ENCODE peak calls at places on chromosomes 16 and 17, in six cellular contexts. O is mucosa of gallbladder; G is NCI-H1436 treated with DMSO at 0.1 percent for 48 hours; R is activated CD8-positive, alpha-beta memory T cell treated with anti-CD3 and anti-CD28 coated beads for 48 hours; X is NCI-H1092; A is endothelial cell. M is an unnamed sample.

GRCh38 chr16:11564046-11564926 is 22.4 kb downstream of the LITAF start:
- DNase-seq in X (no peak), A (no peak), O (no peak), R (no peak), G (no peak), M (no peak)

GRCh38 chr16:2785101-2785991 is 2.0 kb downstream of the PRSS33 start:
- DNase-seq in G (no peak), R (peak; percentile 19), X (no peak), O (no peak), A (no peak), M (no peak)

GRCh38 chr16:30651124-30652004 is 604 bp downstream of the PRR14 start:
- DNase-seq in O (peak; percentile 50), X (peak; percentile 26), R (peak; percentile 79), G (peak; percentile 6), A (peak; percentile 73), M (peak; percentile 56)

GRCh38 chr17:82966415-82966814 is 113.0 kb upstream of the METRNL start:
- DNase-seq in A (no peak), X (no peak), O (no peak), G (no peak), R (no peak), M (no peak)

GRCh38 chr16:58026705-58027340 is 1.3 kb downstream of the MMP15 start:
- DNase-seq in A (peak; percentile 37), X (no peak), G (no peak), O (no peak), R (no peak), M (no peak)

GRCh38 chr16:54821731-54822130 is 108.9 kb upstream of the IRX5 start:
- DNase-seq in R (no peak), X (no peak), G (no peak), O (no peak), A (no peak), M (no peak)

GRCh38 chr17:74890554-74890953 is 2.9 kb downstream of the FADS6 start:
- DNase-seq in G (no peak), O (no peak), R (no peak), X (no peak), A (no peak), M (no peak)

GRCh38 chr16:69890114-69890890 is 60.8 kb upstream of the CLEC18A start:
- DNase-seq in R (no peak), X (peak; percentile 86), O (peak; percentile 22), G (peak; percentile 41), A (peak; percentile 37), M (no peak)

GRCh38 chr16:85751665-85752501 is 987 bp upstream of the C16orf74 start:
- DNase-seq in X (no peak), R (no peak), O (no peak), A (no peak), G (no peak), M (no peak)

GRCh38 chr16:60127196-60127595 is 1393.1 kb upstream of the GOT2 start:
- DNase-seq in A (no peak), R (no peak), G (no peak), X (no peak), O (no peak), M (no peak)

GRCh38 chr16:68252383-68252782 is 7.2 kb downstream of the PLA2G15 start:
- DNase-seq in O (no peak), R (no peak), A (no peak), X (no peak), G (no peak), M (no peak)

GRCh38 chr16:9787717-9788116 is 394.5 kb downstream of the GRIN2A start:
- DNase-seq in X (no peak), R (no peak), G (no peak), A (no peak), O (no peak), M (no peak)

GRCh38 chr17:41407226-41407625 is 9.8 kb upstream of the KRT31 start:
- DNase-seq in O (no peak), G (no peak), R (no peak), A (no peak), X (no peak), M (no peak)

GRCh38 chr17:77769215-77769614 is 189.3 kb upstream of the TNRC6C start:
- DNase-seq in X (peak; percentile 55), G (peak; percentile 30), A (no peak), R (no peak), O (no peak), M (no peak)

GRCh38 chr17:56679767-56680422 is 86.4 kb downstream of the NOG start:
- DNase-seq in A (no peak), R (no peak), O (no peak), X (no peak), G (no peak), M (no peak)

GRCh38 chr16:3363793-3364192 is 8.1 kb downstream of the OR2C1 start:
- DNase-seq in X (no peak), R (no peak), O (no peak), G (no peak), A (no peak), M (no peak)

GRCh38 chr17:48909796-48910195 is 1.6 kb downstream of the UBE2Z start:
- DNase-seq in A (no peak), G (no peak), R (no peak), X (no peak), O (no peak), M (no peak)

GRCh38 chr16:1650131-1650530 is 27.9 kb upstream of the JPT2 start:
- DNase-seq in G (no peak), A (no peak), X (no peak), R (no peak), O (no peak), M (no peak)

GRCh38 chr16:80971814-80972213 is 34.9 kb downstream of the CMC2 start:
- DNase-seq in G (no peak), R (no peak), X (no peak), A (no peak), O (no peak), M (no peak)

GRCh38 chr17:35210741-35211140 is 16.5 kb upstream of the SLC35G3 start:
- DNase-seq in A (no peak), R (no peak), X (no peak), G (no peak), O (no peak), M (no peak)

GRCh38 chr17:40179923-40180659 is 2.8 kb downstream of the RAPGEFL1 start:
- DNase-seq in G (no peak), R (no peak), A (no peak), X (no peak), O (no peak), M (no peak)

GRCh38 chr17:60803059-60803458 is 125.4 kb downstream of the BCAS3 start:
- DNase-seq in R (no peak), X (no peak), O (no peak), G (no peak), A (no peak), M (no peak)

GRCh38 chr17:74759243-74759801 is 10.9 kb downstream of the NHERF1 start:
- DNase-seq in A (no peak), X (no peak), O (no peak), R (no peak), G (no peak), M (no peak)

GRCh38 chr16:88806491-88807111 is 3.0 kb downstream of the CDT1 start:
- DNase-seq in O (no peak), X (no peak), G (no peak), R (no peak), A (no peak), M (no peak)

GRCh38 chr16:87487361-87487924 is 5.4 kb downstream of the ZCCHC14 start:
- DNase-seq in A (no peak), O (peak; percentile 75), R (no peak), X (no peak), G (no peak), M (peak; percentile 14)

GRCh38 chr17:43953746-43954145 is at the start of gene PYY:
- DNase-seq in G (no peak), A (no peak), O (no peak), X (no peak), R (no peak), M (no peak)

GRCh38 chr17:79330696-79331095 is 256.1 kb downstream of the ENGASE start:
- DNase-seq in G (no peak), R (no peak), O (no peak), X (no peak), A (no peak), M (no peak)

GRCh38 chr17:78921437-78921971 is 3.7 kb downstream of the TIMP2 start:
- DNase-seq in A (no peak), R (no peak), G (no peak), X (no peak), O (no peak), M (peak; percentile 32)

GRCh38 chr16:88539652-88540345 is 30.4 kb upstream of the ZC3H18 start:
- DNase-seq in O (no peak), A (no peak), R (no peak), G (no peak), X (no peak), M (no peak)

GRCh38 chr17:42895185-42895555 is 5.4 kb upstream of the G6PC1 start:
- DNase-seq in X (no peak), R (no peak), G (no peak), A (no peak), O (peak; percentile 66), M (no peak)

GRCh38 chr17:41773731-41774193 is 12.7 kb downstream of the JUP start:
- DNase-seq in A (no peak), O (no peak), G (no peak), R (no peak), X (no peak), M (no peak)